ENCODE peak calls at places on chromosomes 11 and 22, in nine cellular contexts. M is omental fat pad, V is fibroblast of lung, N is kidney epithelial cell, H is neural crest cell, R is HFF-Myc, E is neural progenitor cell, F is GM13976, A is right atrium auricular region. T is an unnamed sample.

GRCh38 chr11:67302571-67303131 is 679 bp upstream of the SSH3 start:
- DNase-seq in H (no peak), R (no peak), V (no peak), A (no peak), N (no peak), M (no peak), E (peak), F (no peak), T (no peak)

GRCh38 chr11:126426820-126427749 is 71.6 kb downstream of the ST3GAL4 start:
- DNase-seq in R (no peak), H (no peak), A (no peak), N (peak), M (no peak), F (no peak), V (no peak), E (no peak), T (no peak)

GRCh38 chr11:38156495-38157146 is 1558.6 kb upstream of the RAG2 start:
- DNase-seq in M (no peak), E (no peak), H (no peak), R (no peak), A (no peak), V (no peak), F (no peak), N (no peak), T (no peak)

GRCh38 chr11:70577948-70578347 is 179.6 kb downstream of the CTTN start:
- DNase-seq in F (no peak), V (no peak), A (no peak), M (no peak), R (no peak), N (no peak), E (no peak), H (no peak), T (no peak)

GRCh38 chr11:100832851-100833250 is 145.8 kb downstream of the ARHGAP42 start:
- DNase-seq in N (no peak), H (no peak), V (no peak), M (no peak), E (no peak), F (no peak), R (no peak), A (no peak), T (no peak)

GRCh38 chr22:21978564-21979386 is 3.8 kb downstream of the TOP3B start:
- DNase-seq in E (no peak), V (no peak), H (no peak), A (no peak), R (no peak), N (no peak), F (no peak), M (no peak), T (peak)

GRCh38 chr11:9320047-9320446 is 5.7 kb upstream of the TMEM41B start:
- DNase-seq in A (no peak), R (no peak), E (no peak), M (no peak), F (no peak), N (no peak), V (peak), H (no peak), T (no peak)

GRCh38 chr11:34792814-34793241 is 123.4 kb downstream of the APIP start:
- DNase-seq in M (no peak), E (peak), R (no peak), N (no peak), A (no peak), H (no peak), V (no peak), F (no peak), T (no peak)

GRCh38 chr11:69839516-69839915 is 20.3 kb upstream of the FGF3 start:
- DNase-seq in M (peak), F (no peak), N (no peak), V (no peak), A (no peak), R (no peak), E (no peak), H (no peak), T (no peak)

GRCh38 chr11:119712006-119712405 is 17.0 kb downstream of the NECTIN1 start:
- DNase-seq in R (no peak), A (no peak), N (no peak), V (no peak), E (no peak), M (no peak), H (no peak), F (no peak), T (no peak)

GRCh38 chr11:3626250-3626960 is 15.4 kb downstream of the ART5 start:
- DNase-seq in R (no peak), E (no peak), N (no peak), F (no peak), M (no peak), V (no peak), A (no peak), H (no peak), T (no peak)

GRCh38 chr11:12017865-12018453 is 9.5 kb upstream of the DKK3 start:
- DNase-seq in F (no peak), A (no peak), N (no peak), H (no peak), V (peak), R (no peak), M (no peak), E (no peak), T (no peak)

GRCh38 chr11:6298605-6299004 is 21.7 kb downstream of the CAVIN3 start:
- DNase-seq in R (no peak), E (peak), A (no peak), M (no peak), V (peak), H (no peak), N (no peak), F (no peak), T (no peak)

GRCh38 chr11:87417951-87418350 is 380.2 kb downstream of the TMEM135 start:
- DNase-seq in N (no peak), E (peak), F (no peak), H (no peak), V (no peak), R (no peak), A (no peak), M (no peak), T (no peak)

GRCh38 chr22:19434829-19435580 is 2.7 kb downstream of the MRPL40 start:
- DNase-seq in F (no peak), E (no peak), R (no peak), H (no peak), V (no peak), M (no peak), A (no peak), N (no peak), T (no peak)

GRCh38 chr22:19429950-19430889 is 1.3 kb downstream of the HIRA start:
- DNase-seq in F (peak), M (no peak), R (no peak), H (no peak), E (peak), A (no peak), N (no peak), V (peak), T (no peak)

GRCh38 chr22:19431641-19432091 is at the start of gene HIRA:
- DNase-seq in E (peak), N (no peak), R (no peak), M (no peak), F (peak), H (peak), A (peak), V (peak), T (peak)

GRCh38 chr22:19432092-19432844 is at the start of gene MRPL40:
- DNase-seq in M (peak), A (peak), H (peak), F (peak), R (peak), E (peak), V (peak), N (peak), T (peak)

GRCh38 chr22:19430890-19431541 is 517 bp downstream of the HIRA start:
- DNase-seq in F (peak), E (peak), V (peak), A (no peak), H (peak), M (no peak), N (no peak), R (no peak), T (peak)
- TF ChIP-seq CTCF in F (no peak), E (peak), V (peak), A (peak), H (peak), M (no peak), N (peak), R (no peak), T (no peak)

GRCh38 chr11:19307498-19307897 is 66.8 kb upstream of the E2F8 start:
- DNase-seq in M (no peak), N (no peak), E (no peak), R (no peak), V (no peak), F (no peak), H (no peak), A (no peak), T (no peak)
- TF ChIP-seq CTCF in M (no peak), N (no peak), E (no peak), R (no peak), V (no peak), F (no peak), H (no peak), A (no peak), T (no peak)

GRCh38 chr11:8243458-8243857 is 20.2 kb downstream of the LMO1 start:
- DNase-seq in R (no peak), A (no peak), F (no peak), M (no peak), H (no peak), E (no peak), V (no peak), N (no peak), T (no peak)

GRCh38 chr11:8241373-8242112 is 22.1 kb downstream of the LMO1 start:
- DNase-seq in H (no peak), A (no peak), E (peak), R (no peak), F (no peak), N (no peak), M (no peak), V (no peak), T (no peak)

GRCh38 chr11:8242480-8243280 is 21.0 kb downstream of the LMO1 start:
- DNase-seq in A (no peak), N (no peak), M (no peak), H (no peak), V (no peak), F (no peak), E (peak), R (no peak), T (no peak)

GRCh38 chr11:8239536-8240228 is 24.0 kb downstream of the LMO1 start:
- DNase-seq in E (no peak), H (no peak), M (no peak), R (no peak), V (no peak), F (no peak), A (no peak), N (no peak), T (no peak)

DNA sequence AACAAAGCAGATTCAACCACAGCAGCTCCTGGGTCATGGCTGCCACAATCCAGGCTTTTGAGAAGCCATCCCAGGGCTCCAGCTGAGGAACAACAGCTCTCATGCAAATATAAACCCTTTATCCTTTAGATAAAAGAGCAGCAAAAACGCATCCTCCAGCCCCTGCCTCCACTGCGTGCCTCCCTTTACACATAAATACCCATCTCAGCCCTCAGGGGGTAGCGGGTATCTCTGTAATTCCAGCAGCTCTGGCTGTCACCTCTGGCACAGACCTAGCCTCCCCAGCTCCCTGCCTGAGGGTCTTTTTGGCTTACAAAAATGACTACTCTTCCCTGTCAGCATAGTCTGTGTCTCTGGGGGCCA is 21.6 kb downstream of the LMO1 start:
- DNase-seq in A (no peak), V (no peak), E (no peak), M (no peak), N (no peak), F (no peak), R (no peak), H (no peak), T (no peak)
- TF ChIP-seq CTCF in A (no peak), V (no peak), E (no peak), M (no peak), N (no peak), F (no peak), R (no peak), H (no peak), T (no peak)

GRCh38 chr11:14687456-14687855 is 43.9 kb downstream of the PDE3B start:
- DNase-seq in R (no peak), N (no peak), A (no peak), E (no peak), V (no peak), M (no peak), F (no peak), H (no peak), T (no peak)

GRCh38 chr11:14687943-14688627 is 44.5 kb downstream of the PDE3B start:
- DNase-seq in H (no peak), E (no peak), R (no peak), F (no peak), N (no peak), A (no peak), M (no peak), V (no peak), T (no peak)
- TF ChIP-seq CTCF in H (no peak), E (no peak), R (no peak), F (no peak), N (no peak), A (no peak), M (no peak), V (no peak), T (no peak)

DNA sequence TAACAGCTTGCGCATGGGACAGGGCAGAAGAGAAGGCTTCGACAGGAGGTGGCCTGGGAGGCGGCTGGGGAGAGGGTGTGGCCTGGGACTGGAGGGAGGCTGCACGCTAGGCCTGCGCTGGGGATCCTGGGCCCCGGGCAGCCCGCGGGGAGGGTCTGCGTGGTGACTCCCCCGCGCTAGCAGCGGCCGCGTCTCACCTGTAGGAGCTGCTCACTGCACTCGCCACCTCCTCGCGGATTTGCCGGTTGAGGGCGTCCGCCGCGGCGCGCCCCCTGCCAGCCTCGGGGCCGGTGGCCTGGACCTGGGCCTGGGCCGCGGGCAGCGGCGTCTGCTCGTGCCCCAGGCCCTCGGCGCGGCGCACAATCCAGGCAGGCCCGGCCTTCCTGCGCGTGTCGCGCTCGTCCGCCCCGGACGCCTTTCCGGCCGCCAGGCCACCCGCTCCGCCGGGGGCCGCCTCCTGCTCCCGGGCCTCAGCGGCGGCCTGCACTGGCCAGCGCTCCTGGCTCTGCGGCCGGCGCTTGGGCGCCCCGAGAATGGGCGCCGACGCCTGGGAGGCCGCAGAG is 1.5 kb downstream of the MAP6 start:
- DNase-seq in M (no peak), E (peak), N (no peak), H (peak), A (no peak), V (peak), R (no peak), F (peak), T (peak)
- TF ChIP-seq CTCF in M (no peak), E (no peak), N (no peak), H (no peak), A (peak), V (no peak), R (no peak), F (no peak), T (no peak)

DNA sequence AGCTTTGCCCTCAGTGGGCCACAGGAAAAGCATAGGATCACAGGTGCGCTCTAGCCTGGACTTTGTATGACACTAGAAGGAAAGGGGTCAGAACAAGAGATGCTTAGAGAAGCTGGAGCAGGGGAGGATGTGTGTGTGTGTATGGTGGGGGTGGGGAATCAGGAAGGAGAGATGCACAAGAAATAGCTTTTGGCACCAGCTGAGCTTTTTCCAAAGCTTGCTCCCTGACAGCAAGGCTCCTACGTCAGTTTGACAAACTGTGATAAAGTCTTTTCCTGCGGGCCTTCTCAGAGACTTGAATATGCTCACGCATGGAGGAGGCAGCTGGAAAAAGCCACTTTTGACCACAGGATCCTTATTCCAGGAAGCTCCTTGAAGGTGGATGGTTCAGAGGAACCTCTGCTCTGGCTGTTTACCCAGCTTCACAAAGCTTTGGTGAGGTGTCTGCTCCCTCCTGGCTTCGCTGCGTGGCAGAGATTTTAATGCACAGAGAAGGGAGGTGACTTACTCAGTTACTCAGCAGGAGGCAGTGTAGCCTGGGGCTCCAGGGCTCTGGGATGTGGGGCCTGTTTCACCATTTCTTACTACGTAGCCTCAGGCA is 3.9 kb downstream of the CDC42EP1 start:
- DNase-seq in F (no peak), H (no peak), R (no peak), A (no peak), N (no peak), V (peak), E (no peak), M (no peak), T (no peak)
- TF ChIP-seq CTCF in F (no peak), H (no peak), R (no peak), A (no peak), N (no peak), V (no peak), E (no peak), M (no peak), T (no peak)

GRCh38 chr11:117096973-117097566 is 1.2 kb downstream of the SIK3 start:
- DNase-seq in F (no peak), V (no peak), N (no peak), M (no peak), E (no peak), H (no peak), R (no peak), A (no peak), T (no peak)

GRCh38 chr11:117097567-117098268 is 510 bp downstream of the SIK3 start:
- DNase-seq in R (no peak), N (no peak), E (peak), F (peak), M (no peak), A (peak), V (no peak), H (no peak), T (no peak)

GRCh38 chr11:117096140-117096972 is 1.9 kb downstream of the SIK3 start:
- DNase-seq in E (peak), F (peak), A (no peak), N (no peak), R (no peak), M (no peak), V (no peak), H (peak), T (peak)

GRCh38 chr11:117099681-117100080 is 1.5 kb upstream of the SIK3 start:
- DNase-seq in V (no peak), R (no peak), F (no peak), A (no peak), H (no peak), E (peak), M (no peak), N (no peak), T (no peak)

DNA sequence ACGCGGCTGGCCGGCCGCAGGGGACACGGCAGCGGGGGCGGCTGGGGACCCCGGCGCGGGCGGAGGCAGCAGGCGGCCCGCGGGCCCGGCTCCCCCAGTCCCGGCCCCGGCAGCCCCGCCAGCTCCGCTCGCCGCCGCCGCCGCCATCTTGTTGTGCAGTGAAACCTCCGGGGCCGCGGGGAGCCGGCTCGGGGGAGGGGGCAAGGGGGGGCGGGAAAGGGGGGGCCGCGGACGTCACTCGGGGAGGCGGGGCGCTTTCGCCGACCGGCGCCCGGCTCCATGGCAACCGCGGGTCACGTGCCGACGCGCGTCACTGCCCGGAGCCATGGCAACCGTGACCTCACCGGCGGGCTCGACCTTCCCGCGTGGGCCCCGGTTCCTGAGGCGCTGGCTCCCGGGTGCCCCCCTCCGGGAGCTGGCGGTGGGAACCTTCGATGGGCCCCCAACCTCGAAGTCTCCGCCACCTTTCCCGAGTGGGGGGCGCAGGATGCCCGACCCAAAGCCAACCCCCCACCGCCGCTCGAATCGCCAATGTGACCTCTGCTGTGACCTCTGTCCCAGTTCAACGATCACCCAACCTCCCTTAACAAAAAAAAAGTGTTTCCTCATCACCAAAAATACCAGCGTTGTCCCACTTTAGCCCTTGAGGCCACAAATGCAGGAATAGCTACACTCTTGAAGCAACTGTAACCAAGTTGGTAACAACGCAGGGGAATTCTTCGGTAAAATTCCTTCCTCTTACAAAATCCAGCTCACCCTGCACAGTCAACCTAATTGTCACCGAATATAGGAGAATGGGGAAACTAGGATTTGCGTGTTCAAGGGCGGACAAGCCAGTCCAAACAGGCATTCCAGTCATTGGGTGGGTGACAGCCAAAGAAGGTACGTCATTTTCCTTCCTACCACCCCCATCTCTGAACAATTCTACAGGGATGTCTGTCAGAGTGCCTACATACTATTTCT is at the start of gene SIK3:
- DNase-seq in A (peak), F (peak), M (peak), N (peak), H (peak), V (peak), R (peak), E (peak), T (peak)
- TF ChIP-seq CTCF in A (peak), F (peak), M (no peak), N (peak), H (peak), V (peak), R (peak), E (peak), T (no peak)